ENCODE peak calls at places on chromosomes 3 and 15, in five cellular contexts. O, T, R, W and Z are unnamed samples.
A peak's percentile ranks its signal among the peaks of the same experiment; 100 is the strongest.

GRCh38 chr15:70329179-70329578 is 231.5 kb upstream of the TLE3 start:
- DNase-seq in T (no peak), R (no peak), O (no peak), W (no peak), Z (no peak)

GRCh38 chr15:101489236-101489632 is 273 bp downstream of the PCSK6 start:
- DNase-seq in T (peak; percentile 69), O (peak; percentile 83), W (no peak), R (no peak), Z (no peak)

GRCh38 chr3:178960918-178961317 is 110.7 kb downstream of the ZMAT3 start:
- DNase-seq in R (no peak), O (no peak), W (no peak), T (no peak), Z (no peak)

GRCh38 chr3:168165390-168166269 is 69.9 kb upstream of the GOLIM4 start:
- DNase-seq in W (peak; percentile 65), R (peak; percentile 30), T (peak; percentile 66), O (no peak), Z (peak; percentile 39)

GRCh38 chr3:52479037-52479875 is 15.9 kb upstream of the STAB1 start:
- DNase-seq in O (peak; percentile 37), T (no peak), W (no peak), R (no peak), Z (peak; percentile 47)

GRCh38 chr3:135084404-135084803 is 289.3 kb downstream of the EPHB1 start:
- DNase-seq in O (no peak), R (no peak), W (no peak), T (no peak), Z (no peak)

GRCh38 chr15:91824256-91824655 is 29.3 kb upstream of the SLCO3A1 start:
- DNase-seq in W (no peak), R (no peak), T (no peak), O (no peak), Z (no peak)

GRCh38 chr3:126527455-126528211 is 3.7 kb downstream of the CHST13 start:
- DNase-seq in O (peak; percentile 18), T (no peak), R (no peak), W (no peak), Z (peak; percentile 40)

GRCh38 chr3:103440539-103441113 is 1005.8 kb downstream of the ZPLD1 start:
- DNase-seq in O (no peak), R (no peak), T (peak; percentile 4), W (no peak), Z (no peak)

GRCh38 chr15:77473328-77473727 is 52.6 kb downstream of the HMG20A start:
- DNase-seq in T (no peak), R (no peak), O (no peak), W (no peak), Z (no peak)

GRCh38 chr3:196260784-196261183 is 26.7 kb downstream of the PCYT1A start:
- DNase-seq in R (no peak), O (no peak), T (no peak), W (no peak), Z (no peak)

GRCh38 chr3:10551821-10552630 is 46.6 kb upstream of the ATP2B2 start:
- DNase-seq in T (no peak), O (peak; percentile 73), R (peak; percentile 79), W (no peak), Z (peak; percentile 48)

GRCh38 chr15:99755692-99756409 is 22.6 kb upstream of the LYSMD4 start:
- DNase-seq in O (peak; percentile 66), T (peak; percentile 71), R (peak; percentile 45), W (peak; percentile 73), Z (no peak)

GRCh38 chr3:36965440-36965839 is 20.6 kb upstream of the TRANK1 start:
- DNase-seq in R (no peak), T (no peak), O (no peak), W (no peak), Z (peak; percentile 47)

GRCh38 chr3:124967964-124968363 is 33.4 kb upstream of the MUC13 start:
- DNase-seq in R (no peak), O (no peak), T (no peak), W (no peak), Z (no peak)

GRCh38 chr3:110568246-110568645 is 503.4 kb upstream of the NECTIN3 start:
- DNase-seq in O (no peak), W (peak; percentile 6), R (no peak), T (peak; percentile 23), Z (no peak)

GRCh38 chr15:96416934-96417759 is 86.6 kb downstream of the NR2F2 start:
- DNase-seq in W (peak; percentile 47), O (no peak), T (peak; percentile 14), R (no peak), Z (no peak)

GRCh38 chr15:98874773-98875172 is 132.8 kb downstream of the PGPEP1L start:
- DNase-seq in T (peak; percentile 52), W (no peak), O (no peak), R (no peak), Z (no peak)

GRCh38 chr15:33068007-33068441 is 126.5 kb downstream of the FMN1 start:
- DNase-seq in T (peak; percentile 67), O (peak; percentile 74), R (no peak), W (no peak), Z (peak; percentile 89)

GRCh38 chr3:126456211-126456610 is 19.5 kb downstream of the ZXDC start:
- DNase-seq in R (no peak), T (no peak), O (peak; percentile 48), W (no peak), Z (no peak)

GRCh38 chr15:89662893-89663673 is 7.8 kb upstream of the KIF7 start:
- DNase-seq in W (peak; percentile 68), O (peak; percentile 73), R (no peak), T (no peak), Z (no peak)

GRCh38 chr15:41251411-41251810 is 20.3 kb downstream of the CHP1 start:
- DNase-seq in O (no peak), W (no peak), R (no peak), T (no peak), Z (no peak)

GRCh38 chr15:41256103-41256502 is 25.0 kb downstream of the CHP1 start:
- DNase-seq in W (no peak), T (peak; percentile 48), R (no peak), O (no peak), Z (no peak)

GRCh38 chr15:41256577-41257038 is 25.5 kb downstream of the CHP1 start:
- DNase-seq in W (no peak), T (peak; percentile 91), O (no peak), R (no peak), Z (no peak)

GRCh38 chr15:41258706-41259471 is 27.8 kb downstream of the CHP1 start:
- DNase-seq in R (no peak), W (no peak), O (no peak), T (peak; percentile 87), Z (no peak)

GRCh38 chr15:41254560-41254959 is 23.5 kb downstream of the CHP1 start:
- DNase-seq in T (no peak), O (no peak), R (no peak), W (no peak), Z (no peak)
- H3K27ac ChIP-seq in T (peak overlapping the region; percentile 86), O (no peak overlapping the region), R (no peak overlapping the region), W (no peak overlapping the region), Z (no peak overlapping the region)

DNA sequence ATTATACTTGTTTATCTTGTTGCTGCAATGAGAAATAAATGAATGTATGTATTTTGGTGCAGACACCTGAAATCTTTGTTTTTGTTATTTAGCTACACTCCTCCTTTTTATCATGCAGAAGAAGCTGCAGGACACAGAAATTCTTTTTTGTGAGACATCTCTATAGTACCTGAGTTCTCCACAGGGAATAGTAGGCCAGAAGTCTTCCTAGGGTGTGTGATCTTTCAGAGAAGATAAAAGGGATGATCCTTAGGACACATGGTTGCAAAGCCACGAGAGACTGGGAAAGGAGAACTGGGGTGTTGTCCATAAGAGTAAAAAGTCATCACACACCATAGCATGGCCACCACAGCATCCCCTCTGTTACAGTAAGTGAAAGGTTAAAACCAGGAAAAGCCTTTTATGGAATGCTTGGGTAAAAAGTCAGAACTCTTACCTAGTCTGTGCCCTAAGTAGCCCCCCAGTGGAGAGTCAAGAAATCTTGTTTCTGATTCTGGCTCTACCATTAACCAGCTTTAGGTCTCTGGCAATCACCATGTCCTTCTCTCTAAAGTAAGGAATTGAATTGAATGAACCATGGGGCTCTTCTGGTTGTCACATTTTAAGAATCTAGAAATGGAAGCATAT is 31.9 kb upstream of the ADGRG7 start:
- DNase-seq in R (no peak), W (no peak), O (no peak), T (no peak), Z (no peak)
- TF ChIP-seq CTCF in R (no peak), W (no peak), O (no peak), T (no peak), Z (no peak)

GRCh38 chr3:64520334-64520733 is 167.5 kb downstream of the ADAMTS9 start:
- DNase-seq in O (no peak), T (no peak), R (no peak), W (no peak), Z (no peak)
- H3K4me3 ChIP-seq in O (peak overlapping the region; percentile 3), T (no peak overlapping the region), R (no peak overlapping the region), W (no peak overlapping the region), Z (no peak overlapping the region)

GRCh38 chr3:83968386-83968785 is 990.4 kb upstream of the CADM2 start:
- DNase-seq in O (no peak), R (no peak), W (no peak), T (peak; percentile 23), Z (no peak)
- H3K27ac ChIP-seq in O (no peak overlapping the region), R (no peak overlapping the region), W (no peak overlapping the region), T (peak overlapping the region; percentile 6), Z (no peak overlapping the region)

DNA sequence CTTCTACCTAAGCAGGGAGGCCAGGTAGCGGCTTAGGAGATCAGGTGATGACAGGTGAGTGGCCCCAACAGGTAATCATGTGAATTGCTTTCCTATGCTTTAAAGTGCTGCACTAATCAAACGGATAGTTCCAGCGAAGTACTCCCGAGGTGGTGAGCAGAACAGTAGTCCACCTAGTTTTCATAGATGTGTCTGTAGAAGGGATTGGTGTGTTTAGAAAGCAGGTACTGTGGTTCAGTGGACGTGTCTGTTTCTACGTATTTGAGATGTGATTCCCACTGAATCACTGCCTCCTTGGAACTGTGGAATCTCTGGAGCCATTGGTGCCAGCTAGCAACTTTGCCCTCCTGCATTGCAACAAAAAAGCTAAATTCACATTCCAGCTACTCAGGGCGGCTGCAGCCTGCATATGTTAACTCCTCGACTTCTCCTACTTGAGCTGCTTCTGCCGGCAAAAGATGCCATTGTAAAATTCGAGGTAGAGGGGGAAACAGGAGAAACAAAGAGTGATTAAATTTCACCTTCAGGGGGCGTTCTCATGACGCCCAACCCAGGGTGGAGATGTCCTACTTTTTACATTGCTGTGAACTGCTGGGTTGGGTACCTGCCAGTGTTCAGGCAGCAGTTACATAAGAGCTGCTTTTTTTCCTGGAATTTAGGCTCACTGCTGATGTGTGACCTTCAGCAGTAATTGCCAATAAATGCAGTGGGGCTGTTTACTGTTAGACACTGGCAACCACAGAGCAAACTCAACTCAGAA is 227.3 kb downstream of the ITPR1 start:
- DNase-seq in R (peak; percentile 53), O (peak; percentile 57), T (peak; percentile 86), W (peak; percentile 75), Z (no peak)
- TF ChIP-seq CTCF in R (peak; percentile 64), O (peak; percentile 23), T (peak; percentile 70), W (peak; percentile 40), Z (no peak)